ENCODE peak calls at places on chromosomes 6 and 20, in four cellular contexts. One of them, this sample, is unnamed.

GRCh38 chr6:132007474-132008190 is 56.5 kb upstream of the CCN2 start:
- DNase-seq in lower lobe of right lung: no peak
- DNase-seq in AG10803: peak; percentile 69
- DNase-seq in CD4-positive, alpha-beta T cell: no peak
- DNase-seq in this sample: no peak

GRCh38 chr20:53224851-53225250 is 252.7 kb downstream of the TSHZ2 start:
- DNase-seq in AG10803: peak; percentile 69
- DNase-seq in CD4-positive, alpha-beta T cell: no peak
- DNase-seq in lower lobe of right lung: no peak
- DNase-seq in this sample: no peak

GRCh38 chr6:105875974-105876640 is 210.0 kb upstream of the PRDM1 start:
- DNase-seq in AG10803: no peak
- DNase-seq in lower lobe of right lung: no peak
- DNase-seq in CD4-positive, alpha-beta T cell: no peak
- DNase-seq in this sample: no peak

GRCh38 chr20:44470327-44470726 is 5.3 kb upstream of the TTPAL start:
- DNase-seq in CD4-positive, alpha-beta T cell: no peak
- DNase-seq in lower lobe of right lung: no peak
- DNase-seq in AG10803: no peak
- DNase-seq in this sample: no peak

GRCh38 chr6:168308390-168309144 is 11.0 kb downstream of the DACT2 start:
- DNase-seq in lower lobe of right lung: no peak
- DNase-seq in CD4-positive, alpha-beta T cell: no peak
- DNase-seq in AG10803: no peak
- DNase-seq in this sample: no peak

GRCh38 chr6:149129401-149130077 is 188.0 kb upstream of the TAB2 start:
- DNase-seq in AG10803: peak; percentile 88
- DNase-seq in CD4-positive, alpha-beta T cell: no peak
- DNase-seq in lower lobe of right lung: no peak
- DNase-seq in this sample: no peak

GRCh38 chr6:128007658-128008057 is 106.8 kb upstream of the THEMIS start:
- DNase-seq in AG10803: no peak
- DNase-seq in lower lobe of right lung: no peak
- DNase-seq in CD4-positive, alpha-beta T cell: no peak
- DNase-seq in this sample: no peak

GRCh38 chr6:134400941-134401340 is 83.0 kb upstream of the SGK1 start:
- DNase-seq in AG10803: no peak
- DNase-seq in lower lobe of right lung: no peak
- DNase-seq in CD4-positive, alpha-beta T cell: no peak
- DNase-seq in this sample: no peak

GRCh38 chr6:6803180-6803978 is 214.9 kb downstream of the LY86 start:
- DNase-seq in CD4-positive, alpha-beta T cell: no peak
- DNase-seq in lower lobe of right lung: peak; percentile 70
- DNase-seq in AG10803: no peak
- DNase-seq in this sample: no peak

GRCh38 chr20:58011106-58011946 is 217.1 kb downstream of the ANKRD60 start:
- DNase-seq in lower lobe of right lung: peak; percentile 21
- DNase-seq in CD4-positive, alpha-beta T cell: no peak
- DNase-seq in AG10803: no peak
- DNase-seq in this sample: no peak

GRCh38 chr20:34636648-34637047 is 40.2 kb downstream of the PIGU start:
- DNase-seq in AG10803: peak; percentile 24
- DNase-seq in lower lobe of right lung: no peak
- DNase-seq in CD4-positive, alpha-beta T cell: no peak
- DNase-seq in this sample: no peak

GRCh38 chr6:157487110-157487773 is 106.3 kb downstream of the ZDHHC14 start:
- DNase-seq in CD4-positive, alpha-beta T cell: no peak
- DNase-seq in AG10803: no peak
- DNase-seq in lower lobe of right lung: no peak
- DNase-seq in this sample: no peak

GRCh38 chr6:25017932-25018581 is 82.3 kb upstream of the RIPOR2 start:
- DNase-seq in CD4-positive, alpha-beta T cell: peak; percentile 75
- DNase-seq in lower lobe of right lung: peak; percentile 87
- DNase-seq in AG10803: peak; percentile 55
- DNase-seq in this sample: peak; percentile 66

GRCh38 chr6:20252311-20252710 is 40.0 kb upstream of the MBOAT1 start:
- DNase-seq in AG10803: no peak
- DNase-seq in CD4-positive, alpha-beta T cell: no peak
- DNase-seq in lower lobe of right lung: no peak
- DNase-seq in this sample: no peak

This sample was measured in T-helper 9 cell.